ENCODE peak calls at places on chromosomes 13 and 19, in nine cellular contexts. K is iris pigment epithelial cell; T is NCI-H2081; Y is stimulated activated CD4-positive, alpha-beta T cell treated with anti-CD3 and anti-CD28 coated beads, Interleukin-1b, Interleukin-23, amount 100 ng/mL, for 1 hour; O is foreskin fibroblast; G is osteocyte; I is CMK; L is stimulated activated CD8-positive, alpha-beta memory T cell treated with anti-CD3 and anti-CD28 coated beads, Interleukin-15, amount 100 ng/mL, for 4 hours; V is T-helper 9 cell. F is an unnamed sample.

GRCh38 chr13:50893211-50893852 is 16.3 kb upstream of the RNASEH2B start:
- DNase-seq in K (peak), T (no peak), Y (no peak), O (no peak), G (no peak), I (no peak), L (no peak), V (no peak), F (no peak)

GRCh38 chr13:47258384-47258783 is 361.5 kb upstream of the HTR2A start:
- DNase-seq in K (no peak), T (no peak), Y (no peak), O (no peak), G (no peak), I (no peak), L (no peak), V (no peak), F (no peak)

GRCh38 chr13:40406405-40407138 is 259.9 kb downstream of the FOXO1 start:
- DNase-seq in K (peak), T (no peak), Y (no peak), O (peak), G (no peak), I (peak), L (no peak), V (no peak), F (no peak)

GRCh38 chr13:38045278-38046048 is 175.9 kb upstream of the TRPC4 start:
- DNase-seq in K (peak), T (no peak), Y (no peak), O (no peak), G (no peak), I (peak), L (no peak), V (no peak), F (no peak)

GRCh38 chr19:12364391-12365093 is 941 bp downstream of the ZNF442 start:
- DNase-seq in K (peak), T (no peak), Y (no peak), O (peak), G (no peak), I (peak), L (no peak), V (peak), F (no peak)

GRCh38 chr19:1063909-1064660 is 2.9 kb upstream of the ARHGAP45 start:
- DNase-seq in K (no peak), T (no peak), Y (no peak), O (no peak), G (no peak), I (no peak), L (no peak), V (no peak), F (no peak)

GRCh38 chr19:44623080-44623479 is 9.7 kb downstream of the IGSF23 start:
- DNase-seq in K (peak), T (no peak), Y (no peak), O (peak), G (no peak), I (no peak), L (no peak), V (no peak), F (no peak)

GRCh38 chr13:87333599-87333998 is 337.6 kb upstream of the SLITRK5 start:
- DNase-seq in K (no peak), T (no peak), Y (no peak), O (no peak), G (no peak), I (no peak), L (no peak), V (no peak), F (no peak)

GRCh38 chr13:27619093-27619705 is 1.1 kb downstream of the LNX2 start:
- DNase-seq in K (peak), T (no peak), Y (no peak), O (no peak), G (no peak), I (no peak), L (no peak), V (no peak), F (no peak)

GRCh38 chr13:36912983-36913382 is 7.1 kb downstream of the SMAD9 start:
- DNase-seq in K (no peak), T (no peak), Y (no peak), O (no peak), G (no peak), I (no peak), L (no peak), V (no peak), F (no peak)

GRCh38 chr13:109205315-109205714 is 575.9 kb downstream of the MYO16 start:
- DNase-seq in K (no peak), T (no peak), Y (no peak), O (no peak), G (no peak), I (no peak), L (no peak), V (no peak), F (no peak)

GRCh38 chr13:26872444-26873173 is 112.0 kb upstream of the GPR12 start:
- DNase-seq in K (peak), T (peak), Y (no peak), O (peak), G (no peak), I (peak), L (no peak), V (peak), F (no peak)

GRCh38 chr19:14495678-14496028 is 274 bp downstream of the GIPC1 start:
- DNase-seq in K (no peak), T (no peak), Y (no peak), O (no peak), G (no peak), I (no peak), L (no peak), V (no peak), F (no peak)

GRCh38 chr13:22082030-22082429 is 411.2 kb downstream of the FGF9 start:
- DNase-seq in K (no peak), T (no peak), Y (no peak), O (no peak), G (no peak), I (no peak), L (no peak), V (no peak), F (no peak)

GRCh38 chr19:46717716-46718143 is 816 bp upstream of the PRKD2 start:
- DNase-seq in K (no peak), T (no peak), Y (no peak), O (no peak), G (no peak), I (no peak), L (no peak), V (no peak), F (no peak)

GRCh38 chr13:113584870-113585671 is 518 bp downstream of the TFDP1 start:
- DNase-seq in K (no peak), T (no peak), Y (no peak), O (peak), G (peak), I (no peak), L (no peak), V (no peak), F (no peak)

GRCh38 chr13:47858678-47859050 is 142.4 kb downstream of the SUCLA2 start:
- DNase-seq in K (peak), T (no peak), Y (no peak), O (peak), G (peak), I (no peak), L (no peak), V (no peak), F (no peak)

GRCh38 chr13:47908200-47908902 is 92.7 kb downstream of the SUCLA2 start:
- DNase-seq in K (peak), T (no peak), Y (no peak), O (no peak), G (no peak), I (peak), L (no peak), V (no peak), F (no peak)

GRCh38 chr13:34462843-34463242 is 479.2 kb upstream of the NBEA start:
- DNase-seq in K (peak), T (no peak), Y (no peak), O (peak), G (no peak), I (no peak), L (no peak), V (no peak), F (no peak)

GRCh38 chr13:37886879-37887278 is 17.3 kb upstream of the TRPC4 start:
- DNase-seq in K (peak), T (no peak), Y (no peak), O (no peak), G (no peak), I (no peak), L (no peak), V (no peak), F (no peak)

GRCh38 chr13:59638404-59638803 is 525.3 kb downstream of the DIAPH3 start:
- DNase-seq in K (no peak), T (no peak), Y (no peak), O (no peak), G (no peak), I (no peak), L (no peak), V (no peak), F (no peak)

GRCh38 chr19:13557756-13558398 is 51.6 kb upstream of the CACNA1A start:
- DNase-seq in K (no peak), T (no peak), Y (no peak), O (no peak), G (no peak), I (no peak), L (no peak), V (no peak), F (no peak)

GRCh38 chr19:6699935-6700334 is 20.5 kb downstream of the C3 start:
- DNase-seq in K (no peak), T (no peak), Y (no peak), O (no peak), G (no peak), I (no peak), L (no peak), V (no peak), F (no peak)

GRCh38 chr19:45564131-45564780 is 20.3 kb downstream of the OPA3 start:
- DNase-seq in K (no peak), T (no peak), Y (no peak), O (no peak), G (no peak), I (no peak), L (no peak), V (no peak), F (no peak)

GRCh38 chr19:18386543-18387251 is 739 bp downstream of the GDF15 start:
- DNase-seq in K (no peak), T (no peak), Y (no peak), O (no peak), G (no peak), I (no peak), L (no peak), V (no peak), F (no peak)

GRCh38 chr13:44013666-44014291 is 134.1 kb downstream of the LACC1 start:
- DNase-seq in K (peak), T (no peak), Y (no peak), O (peak), G (no peak), I (no peak), L (no peak), V (no peak), F (no peak)

GRCh38 chr13:112779856-112780604 is 90.2 kb downstream of the ATP11A start:
- DNase-seq in K (peak), T (no peak), Y (no peak), O (no peak), G (peak), I (no peak), L (no peak), V (no peak), F (no peak)

GRCh38 chr13:52695856-52696255 is 43.2 kb downstream of the SUGT1 start:
- DNase-seq in K (peak), T (no peak), Y (no peak), O (peak), G (no peak), I (no peak), L (no peak), V (no peak), F (no peak)

GRCh38 chr13:30158774-30159445 is 148.4 kb downstream of the KATNAL1 start:
- DNase-seq in K (peak), T (no peak), Y (no peak), O (peak), G (no peak), I (no peak), L (no peak), V (no peak), F (no peak)

GRCh38 chr13:90867336-90867683 is 480.2 kb upstream of the MIR17HG start:
- DNase-seq in K (peak), T (peak), Y (no peak), O (peak), G (no peak), I (peak), L (no peak), V (no peak), F (peak)

GRCh38 chr13:28384789-28385188 is 110.1 kb downstream of the FLT1 start:
- DNase-seq in K (no peak), T (no peak), Y (no peak), O (no peak), G (no peak), I (no peak), L (no peak), V (no peak), F (no peak)

GRCh38 chr13:101752432-101752831 is 300.0 kb downstream of the ITGBL1 start:
- DNase-seq in K (no peak), T (no peak), Y (no peak), O (no peak), G (no peak), I (no peak), L (no peak), V (no peak), F (no peak)

GRCh38 chr13:30763786-30764440 is 28.6 kb downstream of the ALOX5AP start:
- DNase-seq in K (peak), T (no peak), Y (no peak), O (no peak), G (no peak), I (no peak), L (no peak), V (no peak), F (no peak)

GRCh38 chr19:5578094-5578846 is 10.5 kb upstream of the TINCR start:
- DNase-seq in K (peak), T (peak), Y (peak), O (peak), G (peak), I (peak), L (peak), V (peak), F (no peak)

GRCh38 chr19:3977242-3978143 is 6.6 kb upstream of the DAPK3 start:
- DNase-seq in K (no peak), T (no peak), Y (no peak), O (no peak), G (no peak), I (peak), L (no peak), V (no peak), F (no peak)

GRCh38 chr13:73429691-73430090 is 370.9 kb downstream of the KLF5 start:
- DNase-seq in K (peak), T (no peak), Y (no peak), O (no peak), G (no peak), I (no peak), L (no peak), V (no peak), F (no peak)

GRCh38 chr19:46665072-46665471 is 4.1 kb upstream of the DACT3 start:
- DNase-seq in K (no peak), T (no peak), Y (no peak), O (no peak), G (no peak), I (no peak), L (no peak), V (no peak), F (no peak)